ENCODE peak calls at places on chromosomes 13 and 19, in eight cellular contexts. E, X, B, A, G, D, N and S are unnamed samples.

GRCh38 chr13:19959141-19959830 is 759 bp downstream of the ZMYM2 start:
- DNase-seq in N (peak; percentile 76), G (peak; percentile 63), A (peak; percentile 52), X (peak; percentile 63), B (peak; percentile 48), E (peak; percentile 42), D (no peak), S (peak; percentile 68)

GRCh38 chr19:27746691-27747380 is 1466.1 kb downstream of the UQCRFS1 start:
- DNase-seq in D (no peak), A (peak; percentile 13), N (peak; percentile 79), E (peak; percentile 41), X (no peak), G (no peak), B (no peak), S (peak; percentile 34)

GRCh38 chr13:23980160-23980551 is 82.9 kb upstream of the C1QTNF9B start:
- DNase-seq in X (peak; percentile 61), A (peak; percentile 85), D (no peak), B (peak; percentile 64), N (peak; percentile 86), E (peak; percentile 97), G (peak; percentile 93), S (peak; percentile 89)

GRCh38 chr13:44373601-44374347 is at the start of gene SERP2:
- DNase-seq in G (no peak), X (peak; percentile 41), B (no peak), N (peak; percentile 61), D (no peak), A (peak; percentile 11), E (peak; percentile 41), S (peak; percentile 46)

GRCh38 chr13:113059891-113060290 is 45.7 kb upstream of the F7 start:
- DNase-seq in E (no peak), D (no peak), B (no peak), G (no peak), X (no peak), A (no peak), N (peak; percentile 25), S (no peak)

GRCh38 chr13:19589312-19589711 is 28.0 kb upstream of the TPTE2 start:
- DNase-seq in X (no peak), E (no peak), D (no peak), N (no peak), G (no peak), B (no peak), A (no peak), S (no peak)

GRCh38 chr13:113647351-113648217 is 10.4 kb downstream of the ATP4B start:
- DNase-seq in N (no peak), B (no peak), X (peak; percentile 67), G (no peak), A (peak; percentile 48), E (peak; percentile 48), D (no peak), S (peak; percentile 90)

GRCh38 chr19:29543381-29543780 is 17.6 kb downstream of the VSTM2B start:
- DNase-seq in G (no peak), D (no peak), E (no peak), X (no peak), A (no peak), B (no peak), N (no peak), S (no peak)

GRCh38 chr19:38351865-38352395 is 16.3 kb downstream of the CATSPERG start:
- DNase-seq in B (no peak), A (no peak), D (no peak), X (no peak), E (no peak), G (no peak), N (no peak), S (no peak)

GRCh38 chr19:46913852-46914430 is 53.1 kb downstream of the ARHGAP35 start:
- DNase-seq in D (no peak), E (peak; percentile 58), A (peak; percentile 69), G (no peak), B (no peak), N (no peak), X (no peak), S (no peak)

GRCh38 chr19:24069907-24070657 is 16.9 kb upstream of the ZNF254 start:
- DNase-seq in G (no peak), B (no peak), X (no peak), E (no peak), N (no peak), A (no peak), D (no peak), S (no peak)

GRCh38 chr19:11995174-11995573 is 30.3 kb downstream of the ZNF763 start:
- DNase-seq in D (peak; percentile 24), G (no peak), E (peak; percentile 20), N (no peak), X (no peak), B (no peak), A (no peak), S (no peak)

GRCh38 chr19:23916991-23917390 is 2.3 kb downstream of the ZNF726 start:
- DNase-seq in D (no peak), G (no peak), X (no peak), N (no peak), B (no peak), E (no peak), A (peak; percentile 4), S (no peak)

GRCh38 chr19:52086481-52086880 is 9.1 kb downstream of the ZNF841 start:
- DNase-seq in E (peak; percentile 5), X (no peak), N (no peak), G (no peak), B (no peak), A (peak; percentile 21), D (peak; percentile 22), S (no peak)

GRCh38 chr13:66138172-66138811 is 1091.8 kb downstream of the PCDH9 start:
- DNase-seq in E (no peak), B (no peak), D (no peak), N (no peak), X (no peak), G (no peak), A (no peak), S (no peak)

GRCh38 chr13:88926890-88927502 is 1255.8 kb downstream of the SLITRK5 start:
- DNase-seq in D (no peak), G (no peak), A (no peak), B (no peak), E (no peak), N (no peak), X (no peak), S (no peak)

GRCh38 chr19:1998712-1999708 is 16.5 kb downstream of the BTBD2 start:
- DNase-seq in N (no peak), B (no peak), D (no peak), A (no peak), X (no peak), G (no peak), E (no peak), S (no peak)

GRCh38 chr19:18173572-18174294 is at the start of gene IFI30:
- DNase-seq in D (no peak), A (no peak), N (peak; percentile 75), B (no peak), X (peak; percentile 19), G (peak; percentile 41), E (peak; percentile 78), S (peak; percentile 75)

GRCh38 chr19:23312515-23312914 is 62.3 kb upstream of the ZNF724 start:
- DNase-seq in E (no peak), N (no peak), A (no peak), G (no peak), B (no peak), X (no peak), D (no peak), S (no peak)

GRCh38 chr13:35703061-35703460 is 226.6 kb upstream of the MAB21L1 start:
- DNase-seq in D (no peak), E (no peak), N (no peak), B (no peak), A (peak; percentile 44), X (no peak), G (no peak), S (no peak)

GRCh38 chr19:31408460-31409124 is 59.4 kb upstream of the TSHZ3 start:
- DNase-seq in B (no peak), G (no peak), A (peak; percentile 87), D (peak; percentile 82), N (peak; percentile 13), E (peak; percentile 87), X (no peak), S (peak; percentile 29)

GRCh38 chr13:101049166-101049850 is 367.0 kb downstream of the NALCN start:
- DNase-seq in B (no peak), D (no peak), G (no peak), X (no peak), N (no peak), A (no peak), E (peak; percentile 50), S (no peak)

GRCh38 chr13:76729690-76730089 is 156.5 kb downstream of the KCTD12 start:
- DNase-seq in A (no peak), E (no peak), G (no peak), D (no peak), X (no peak), B (no peak), N (no peak), S (no peak)

GRCh38 chr19:31119951-31120690 is 229.1 kb downstream of the TSHZ3 start:
- DNase-seq in E (no peak), X (no peak), G (no peak), D (no peak), A (peak; percentile 42), N (no peak), B (no peak), S (no peak)

GRCh38 chr13:33536639-33537425 is 251.3 kb upstream of the STARD13 start:
- DNase-seq in N (no peak), B (no peak), E (no peak), A (peak; percentile 25), D (peak; percentile 49), G (no peak), X (no peak), S (no peak)

GRCh38 chr19:58355891-58356235 is 2.6 kb upstream of the A1BG start:
- DNase-seq in G (no peak), A (no peak), N (no peak), X (no peak), D (no peak), E (no peak), B (no peak), S (no peak)

GRCh38 chr13:113643593-113643992 is 14.4 kb downstream of the ATP4B start:
- DNase-seq in B (no peak), A (no peak), X (no peak), G (no peak), N (no peak), E (no peak), D (peak; percentile 67), S (no peak)

GRCh38 chr13:36571444-36571843 is 102.4 kb upstream of the SERTM1 start:
- DNase-seq in B (no peak), N (no peak), E (no peak), G (no peak), X (no peak), D (no peak), A (no peak), S (no peak)

GRCh38 chr19:8213827-8214672 is 4.9 kb downstream of the CERS4 start:
- DNase-seq in G (no peak), A (no peak), D (no peak), E (no peak), X (no peak), B (no peak), N (no peak), S (no peak)

GRCh38 chr19:44925114-44925891 is 10.9 kb downstream of the APOC1 start:
- DNase-seq in B (no peak), D (no peak), X (peak; percentile 51), N (no peak), A (peak; percentile 76), E (peak; percentile 56), G (no peak), S (peak; percentile 82)

GRCh38 chr13:51938454-51938853 is 72.8 kb downstream of the ATP7B start:
- DNase-seq in D (no peak), N (no peak), G (no peak), B (no peak), X (no peak), A (no peak), E (no peak), S (no peak)

GRCh38 chr13:80336335-80336734 is 4.6 kb downstream of the SPRY2 start:
- DNase-seq in X (no peak), A (peak; percentile 56), G (no peak), N (no peak), D (no peak), B (no peak), E (no peak), S (no peak)

GRCh38 chr13:26571518-26571917 is 14.0 kb downstream of the WASF3 start:
- DNase-seq in G (no peak), X (no peak), D (no peak), B (no peak), E (no peak), N (no peak), A (no peak), S (no peak)

GRCh38 chr19:41626877-41627276 is at the start of gene CEACAM4:
- DNase-seq in N (no peak), A (no peak), G (no peak), D (no peak), B (no peak), E (no peak), X (no peak), S (peak; percentile 32)